ENCODE peak calls at places on chromosomes 7 and 10, in five cellular contexts. E, V, P, C and H are unnamed samples.

GRCh38 chr7:151243411-151244155 is 4.9 kb downstream of the SMARCD3 start:
- DNase-seq in C (no peak), P (no peak), V (peak), E (no peak), H (peak)

GRCh38 chr10:101889256-101890210 is 45.9 kb upstream of the KCNIP2 start:
- DNase-seq in P (peak), E (peak), C (peak), V (peak), H (peak)

GRCh38 chr10:29804025-29804852 is 169.5 kb upstream of the SVIL start:
- DNase-seq in E (peak), P (no peak), V (no peak), C (peak), H (no peak)

GRCh38 chr7:71348751-71349415 is 216.9 kb downstream of the GALNT17 start:
- DNase-seq in V (no peak), P (no peak), C (no peak), E (no peak), H (no peak)

GRCh38 chr7:38831262-38831661 is 77.7 kb downstream of the VPS41 start:
- DNase-seq in V (no peak), E (no peak), C (no peak), P (no peak), H (no peak)

GRCh38 chr7:151367304-151367703 is 25.7 kb downstream of the NUB1 start:
- DNase-seq in P (no peak), V (no peak), E (no peak), C (no peak), H (no peak)

GRCh38 chr7:98840604-98841508 is 29.0 kb downstream of the TMEM130 start:
- DNase-seq in E (no peak), P (no peak), C (no peak), V (no peak), H (no peak)

GRCh38 chr10:116691544-116692126 is 50.7 kb downstream of the HSPA12A start:
- DNase-seq in E (no peak), C (no peak), P (no peak), V (no peak), H (no peak)

GRCh38 chr10:92886334-92886961 is 38.1 kb downstream of the EXOC6 start:
- DNase-seq in V (no peak), E (no peak), P (no peak), C (no peak), H (no peak)

GRCh38 chr7:102913846-102914245 is 1.0 kb downstream of the LRRC17 start:
- DNase-seq in P (no peak), V (no peak), C (no peak), E (no peak), H (no peak)

GRCh38 chr7:155420116-155420515 is 37.8 kb upstream of the EN2 start:
- DNase-seq in E (no peak), C (no peak), V (no peak), P (no peak), H (no peak)

GRCh38 chr10:62196528-62196927 is 72.1 kb downstream of the RTKN2 start:
- DNase-seq in C (no peak), V (no peak), E (no peak), P (no peak), H (no peak)

GRCh38 chr10:49109669-49110335 is 5.5 kb downstream of the VSTM4 start:
- DNase-seq in E (no peak), V (no peak), P (no peak), C (no peak), H (no peak)

GRCh38 chr7:132472463-132473120 is 103.7 kb downstream of the PLXNA4 start:
- DNase-seq in C (peak), E (no peak), P (no peak), V (no peak), H (no peak)

GRCh38 chr7:18320971-18321567 is 174.5 kb upstream of the HDAC9 start:
- DNase-seq in P (no peak), E (peak), V (peak), C (no peak), H (peak)

GRCh38 chr7:113086928-113087277 is 276 bp upstream of the GPR85 start:
- DNase-seq in C (no peak), E (no peak), P (no peak), V (no peak), H (no peak)